ENCODE peak calls at places on chromosome 10, in eight cellular contexts. Y is NB4, U is tibial nerve, R is thyroid gland, V is ovary, L is lower leg skin, Q is A549, T is body of pancreas. F is an unnamed sample.
A peak's percentile ranks its signal among the peaks of the same experiment; 100 is the strongest.

GRCh38 chr10:94088926-94089381 is 95.2 kb downstream of the PLCE1 start:
- DNase-seq in Y (no peak), U (no peak), R (peak; percentile 63), V (no peak), L (no peak), Q (no peak), T (no peak), F (no peak)

GRCh38 chr10:30494558-30494957 is 60.6 kb downstream of the MAP3K8 start:
- DNase-seq in Y (peak; percentile 28), U (no peak), R (no peak), V (no peak), L (no peak), Q (no peak), T (no peak), F (no peak)

GRCh38 chr10:33481184-33481583 is 146.7 kb upstream of the NRP1 start:
- DNase-seq in Y (no peak), U (no peak), R (no peak), V (no peak), L (no peak), Q (no peak), T (no peak), F (no peak)

GRCh38 chr10:476458-476780 is 213.0 kb downstream of the DIP2C start:
- DNase-seq in Y (no peak), U (no peak), R (no peak), V (no peak), L (no peak), Q (no peak), T (no peak), F (peak; percentile 38)

GRCh38 chr10:33155720-33156638 is 178.5 kb downstream of the NRP1 start:
- DNase-seq in Y (peak; percentile 23), U (no peak), R (no peak), V (no peak), L (no peak), Q (peak; percentile 98), T (peak; percentile 42), F (peak; percentile 13)

GRCh38 chr10:69332278-69333010 is 54.1 kb downstream of the HK1 start:
- DNase-seq in Y (no peak), U (no peak), R (no peak), V (no peak), L (no peak), Q (no peak), T (no peak), F (no peak)

GRCh38 chr10:133045556-133046483 is 41.9 kb upstream of the ADGRA1 start:
- DNase-seq in Y (no peak), U (no peak), R (no peak), V (no peak), L (no peak), Q (no peak), T (peak; percentile 41), F (no peak)

GRCh38 chr10:4138146-4138721 is 353.2 kb upstream of the KLF6 start:
- DNase-seq in Y (no peak), U (no peak), R (no peak), V (no peak), L (no peak), Q (no peak), T (no peak), F (no peak)

GRCh38 chr10:30783939-30784500 is 154.5 kb upstream of the LYZL2 start:
- DNase-seq in Y (peak; percentile 90), U (peak; percentile 84), R (peak; percentile 89), V (peak; percentile 92), L (peak; percentile 75), Q (peak; percentile 43), T (peak; percentile 71), F (peak; percentile 86)

GRCh38 chr10:57830877-57831535 is 436.7 kb downstream of the IPMK start:
- DNase-seq in Y (no peak), U (no peak), R (no peak), V (no peak), L (no peak), Q (no peak), T (no peak), F (no peak)

GRCh38 chr10:104035817-104036384 is 49.8 kb downstream of the COL17A1 start:
- DNase-seq in Y (no peak), U (no peak), R (no peak), V (no peak), L (no peak), Q (no peak), T (no peak), F (no peak)

GRCh38 chr10:104038958-104039752 is 46.5 kb downstream of the COL17A1 start:
- DNase-seq in Y (no peak), U (no peak), R (no peak), V (no peak), L (peak; percentile 13), Q (no peak), T (no peak), F (no peak)

GRCh38 chr10:104038537-104038936 is 47.1 kb downstream of the COL17A1 start:
- DNase-seq in Y (no peak), U (no peak), R (no peak), V (no peak), L (no peak), Q (no peak), T (no peak), F (no peak)

GRCh38 chr10:104036518-104037260 is 49.0 kb downstream of the COL17A1 start:
- DNase-seq in Y (no peak), U (no peak), R (no peak), V (no peak), L (no peak), Q (no peak), T (no peak), F (no peak)

GRCh38 chr10:104037261-104037951 is 48.3 kb downstream of the COL17A1 start:
- DNase-seq in Y (no peak), U (no peak), R (no peak), V (no peak), L (no peak), Q (no peak), T (no peak), F (no peak)
- TF ChIP-seq POLR2A in Y (no peak), U (no peak), R (no peak), V (no peak), L (no peak), Q (no peak), T (no peak), F (no peak)

DNA sequence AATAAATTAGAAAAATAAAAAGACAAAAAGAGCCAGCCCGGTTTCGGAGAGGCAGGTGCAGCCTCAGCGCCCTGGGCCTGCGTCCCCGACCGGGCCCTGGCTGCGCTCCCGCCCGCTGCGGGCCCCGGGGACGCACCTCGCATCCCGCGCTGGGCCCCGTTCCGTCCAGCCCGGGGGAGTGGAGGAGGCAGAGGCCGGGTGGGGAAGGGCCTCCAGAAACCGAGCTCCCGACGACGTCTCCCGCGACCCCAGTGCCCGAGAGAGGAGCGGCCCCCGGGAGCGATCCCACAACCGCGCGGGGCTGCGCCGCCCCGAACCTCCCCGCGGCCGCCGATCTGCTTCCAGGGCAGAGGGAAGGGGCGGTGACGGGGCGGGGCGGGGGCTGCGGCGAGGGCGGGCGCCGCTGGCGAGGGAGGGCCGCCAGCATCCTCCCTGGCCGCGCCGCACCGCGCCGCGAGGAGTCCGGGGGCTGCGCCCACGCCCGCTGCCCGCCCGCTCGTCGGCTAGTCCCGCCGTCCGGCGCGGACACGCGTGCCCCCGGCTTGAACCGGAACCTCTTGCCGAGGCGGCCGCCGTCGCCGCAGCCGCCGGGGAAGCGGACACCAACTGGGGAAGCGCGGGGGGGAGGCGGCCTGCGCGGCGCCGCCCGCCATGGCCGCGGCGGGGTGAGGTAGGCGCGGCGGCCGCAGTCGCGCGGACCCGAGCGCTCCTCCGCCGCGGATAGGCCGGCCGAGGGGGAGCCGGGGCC is at the start of gene CCNY:
- DNase-seq in Y (peak; percentile 77), U (peak; percentile 69), R (peak; percentile 80), V (peak; percentile 86), L (peak; percentile 55), Q (peak; percentile 74), T (peak; percentile 77), F (peak; percentile 77)
- TF ChIP-seq POLR2A in Y (peak; percentile 19), U (peak; percentile 40), R (peak; percentile 74), V (peak; percentile 65), L (no peak), Q (peak; percentile 66), T (peak; percentile 81), F (peak; percentile 68)

GRCh38 chr10:87913170-87913921 is 49.9 kb downstream of the PTEN start:
- DNase-seq in Y (no peak), U (no peak), R (no peak), V (no peak), L (no peak), Q (no peak), T (no peak), F (no peak)

GRCh38 chr10:87918254-87918859 is 54.9 kb downstream of the PTEN start:
- DNase-seq in Y (no peak), U (no peak), R (no peak), V (no peak), L (no peak), Q (no peak), T (no peak), F (no peak)

GRCh38 chr10:87915989-87916388 is 52.6 kb downstream of the PTEN start:
- DNase-seq in Y (peak; percentile 23), U (peak; percentile 20), R (no peak), V (no peak), L (no peak), Q (no peak), T (no peak), F (no peak)

GRCh38 chr10:87916515-87916914 is 53.1 kb downstream of the PTEN start:
- DNase-seq in Y (no peak), U (no peak), R (no peak), V (no peak), L (no peak), Q (no peak), T (no peak), F (no peak)

DNA sequence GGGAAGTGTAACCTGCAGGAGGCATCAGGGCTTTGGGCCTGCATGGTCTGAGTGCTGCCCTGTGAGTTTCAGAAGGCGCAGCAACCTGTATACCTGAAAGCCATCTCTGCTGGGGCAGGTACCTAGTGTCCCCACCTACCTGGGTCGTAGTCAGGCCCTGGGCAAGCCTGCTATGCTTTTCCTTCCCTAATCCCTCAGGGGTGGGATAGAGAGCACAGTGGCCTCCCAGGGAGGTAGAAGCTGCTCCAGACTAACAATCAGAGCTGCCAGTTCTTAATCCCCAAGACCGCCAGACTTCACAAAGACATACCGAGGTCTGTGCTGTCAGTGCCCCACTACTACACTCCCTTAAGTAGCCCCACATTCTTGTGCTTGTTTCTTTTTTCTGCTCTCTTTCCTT is 52.0 kb downstream of the PTEN start:
- DNase-seq in Y (no peak), U (no peak), R (no peak), V (no peak), L (no peak), Q (no peak), T (no peak), F (no peak)
- TF ChIP-seq POLR2A in Y (no peak), U (no peak), R (no peak), V (no peak), L (no peak), Q (no peak), T (no peak), F (no peak)

DNA sequence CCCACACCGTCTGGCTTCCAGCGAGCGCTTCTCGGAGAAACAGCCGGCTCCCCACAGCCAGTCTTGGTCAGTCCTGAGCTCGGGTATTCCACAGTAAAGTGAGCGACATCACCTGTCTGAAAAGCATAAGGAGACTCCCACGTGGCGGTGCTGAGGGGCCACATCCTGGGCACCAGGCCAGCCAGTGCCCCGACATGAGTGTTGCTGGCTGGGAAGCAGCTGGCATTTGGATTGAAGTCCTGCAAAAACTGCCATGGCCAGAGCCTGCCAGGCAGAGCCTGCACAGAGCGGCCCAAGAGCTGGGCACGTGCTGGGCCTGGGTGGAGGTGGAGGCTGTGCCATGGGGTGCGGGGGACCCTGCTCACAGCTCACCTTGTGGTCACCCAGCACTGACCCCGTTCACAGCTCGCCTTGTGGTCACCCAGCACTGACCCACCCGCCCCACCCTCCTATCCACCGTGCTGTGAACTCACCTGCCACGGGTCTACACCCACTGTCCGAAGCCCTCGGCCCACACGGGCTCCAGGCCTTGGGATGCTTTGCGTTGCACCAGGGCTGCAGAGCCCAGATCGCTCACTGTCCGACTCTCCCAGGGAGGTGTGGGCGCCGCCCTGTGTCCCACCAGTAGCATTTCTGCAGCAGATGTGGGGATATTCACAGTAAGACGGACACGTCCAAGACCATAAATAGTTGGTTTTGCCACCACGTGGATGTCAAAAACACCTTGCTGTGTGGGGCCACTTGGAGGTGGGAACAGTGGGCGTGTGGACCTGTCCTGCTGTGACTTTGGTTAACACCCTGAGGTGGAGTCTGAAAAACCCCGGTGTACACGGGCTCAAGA is 48.8 kb downstream of the PITRM1 start:
- DNase-seq in Y (no peak), U (no peak), R (peak; percentile 80), V (no peak), L (no peak), Q (no peak), T (no peak), F (no peak)
- TF ChIP-seq POLR2A in Y (no peak), U (no peak), R (peak; percentile 35), V (no peak), L (no peak), Q (no peak), T (no peak), F (no peak)

F was measured in adrenal gland.